ENCODE peak calls at places on chromosomes 1 and 21, in four cellular contexts. N, D, G and Z are unnamed samples.

GRCh38 chr1:182952677-182953444 is at the start of gene SHCBP1L:
- DNase-seq in D (no peak), N (no peak), G (no peak), Z (no peak)

GRCh38 chr1:224623310-224623714 is 7.2 kb downstream of the CNIH3 start:
- DNase-seq in G (no peak), D (peak; percentile 77), N (no peak), Z (no peak)

GRCh38 chr1:83999316-83999819 is 436 bp upstream of the TTLL7 start:
- DNase-seq in D (peak; percentile 65), N (peak; percentile 70), G (peak; percentile 51), Z (peak; percentile 76)

GRCh38 chr1:116425987-116426386 is 52.9 kb downstream of the ATP1A1 start:
- DNase-seq in G (no peak), N (no peak), D (no peak), Z (no peak)

GRCh38 chr21:45876381-45877159 is 105.0 kb upstream of the COL6A1 start:
- DNase-seq in N (peak; percentile 30), G (no peak), D (peak; percentile 4), Z (peak; percentile 90)

GRCh38 chr1:192700834-192701271 is 64.9 kb downstream of the RGS13 start:
- DNase-seq in D (peak; percentile 95), N (no peak), G (no peak), Z (no peak)

GRCh38 chr1:42777860-42778259 is 6.9 kb upstream of the TMEM269 start:
- DNase-seq in D (no peak), G (no peak), N (no peak), Z (peak; percentile 46)

GRCh38 chr1:36871146-36871971 is 163.0 kb downstream of the GRIK3 start:
- DNase-seq in N (no peak), D (no peak), G (no peak), Z (peak; percentile 46)

GRCh38 chr1:6241107-6241886 is 2.7 kb upstream of the HES3 start:
- DNase-seq in G (no peak), D (no peak), N (no peak), Z (no peak)

GRCh38 chr1:42186172-42186571 is 21.6 kb upstream of the GUCA2A start:
- DNase-seq in N (no peak), D (peak; percentile 77), G (no peak), Z (no peak)

GRCh38 chr21:16569679-16570078 is 839.9 kb downstream of the USP25 start:
- DNase-seq in G (no peak), N (no peak), D (peak; percentile 78), Z (no peak)

GRCh38 chr1:163120372-163120771 is 51.2 kb downstream of the RGS4 start:
- DNase-seq in G (no peak), N (no peak), D (no peak), Z (no peak)

GRCh38 chr1:216483672-216484401 is 60.6 kb upstream of the USH2A start:
- DNase-seq in D (no peak), G (no peak), N (no peak), Z (no peak)

GRCh38 chr21:38352536-38353219 is 95.9 kb downstream of the KCNJ15 start:
- DNase-seq in G (peak; percentile 52), D (peak; percentile 55), N (peak; percentile 26), Z (peak; percentile 29)

GRCh38 chr1:5448486-5448885 is 543.7 kb downstream of the NPHP4 start:
- DNase-seq in G (no peak), D (no peak), N (no peak), Z (no peak)

GRCh38 chr1:215824245-215824644 is 257.1 kb downstream of the KCTD3 start:
- DNase-seq in N (no peak), G (no peak), D (no peak), Z (peak; percentile 12)

GRCh38 chr21:17083084-17083483 is 429.8 kb upstream of the CXADR start:
- DNase-seq in G (no peak), N (no peak), D (no peak), Z (no peak)

GRCh38 chr1:160271025-160271424 is 8.7 kb upstream of the DCAF8 start:
- DNase-seq in G (no peak), D (no peak), N (no peak), Z (no peak)
- TF ChIP-seq CTCF in G (no peak), D (no peak), N (no peak), Z (no peak)

GRCh38 chr1:91940496-91940895 is 8.7 kb upstream of the BRDT start:
- DNase-seq in G (no peak), D (no peak), N (no peak), Z (no peak)
- H3K4me1 ChIP-seq in G (no peaks in the 10 kb centered on the region), D (no peaks in the 10 kb centered on the region), N (no peaks in the 10 kb centered on the region), Z (no peaks in the 10 kb centered on the region)

DNA sequence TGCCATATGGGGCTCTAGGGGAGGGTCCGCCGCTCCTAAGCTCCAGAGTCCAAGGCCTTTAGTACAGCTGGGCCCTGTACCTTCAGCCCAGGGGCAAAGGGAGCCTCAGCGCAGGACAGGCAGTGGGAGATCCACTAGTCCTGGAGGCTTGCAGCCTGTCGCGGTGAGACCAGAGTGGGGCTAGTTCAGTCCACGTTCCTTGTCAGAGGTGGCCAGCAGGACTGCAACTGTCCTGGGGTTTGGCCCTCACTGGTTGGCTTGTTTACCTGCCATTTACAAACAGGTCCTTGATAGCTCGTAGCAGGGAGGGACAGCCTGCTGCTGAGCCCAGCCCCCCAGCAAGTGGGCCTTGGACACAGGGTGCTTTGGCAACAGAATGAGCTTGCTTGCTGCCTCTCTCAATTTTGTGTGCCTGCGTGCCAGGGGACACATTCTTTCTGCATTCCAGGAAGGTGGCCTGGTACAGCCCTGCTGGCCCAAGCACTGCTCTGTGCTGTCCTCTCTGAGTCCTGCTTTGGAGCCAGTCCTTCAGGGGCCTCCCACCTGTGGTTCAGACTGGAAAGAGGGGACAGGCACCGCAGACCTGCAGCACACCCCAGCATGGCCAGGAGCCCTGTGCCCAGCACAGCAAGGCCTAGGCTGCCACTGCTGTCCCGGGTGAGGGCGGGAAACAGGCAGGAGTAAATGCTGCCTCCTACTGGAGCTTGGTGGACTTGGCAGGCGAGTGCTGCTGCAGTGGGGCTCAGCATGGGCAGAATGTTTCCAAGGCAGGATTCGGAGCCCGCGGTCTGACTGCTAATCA is 15.2 kb downstream of the H6PD start:
- DNase-seq in N (peak; percentile 49), G (peak; percentile 63), D (no peak), Z (no peak)
- H3K36me3 ChIP-seq in N (no peaks in the 10 kb centered on the region), G (no peaks in the 10 kb centered on the region), D (no peaks in the 10 kb centered on the region), Z (no peaks in the 10 kb centered on the region)

GRCh38 chr1:8460784-8461183 is 142.9 kb downstream of the SLC45A1 start:
- DNase-seq in D (no peak), G (no peak), N (no peak), Z (no peak)

GRCh38 chr1:8458607-8459006 is 140.7 kb downstream of the SLC45A1 start:
- DNase-seq in D (no peak), G (no peak), N (no peak), Z (no peak)

GRCh38 chr1:8457771-8458409 is 140.0 kb downstream of the SLC45A1 start:
- DNase-seq in N (no peak), G (no peak), D (no peak), Z (no peak)

GRCh38 chr1:8461341-8462110 is 143.6 kb downstream of the SLC45A1 start:
- DNase-seq in N (no peak), G (no peak), D (no peak), Z (no peak)

DNA sequence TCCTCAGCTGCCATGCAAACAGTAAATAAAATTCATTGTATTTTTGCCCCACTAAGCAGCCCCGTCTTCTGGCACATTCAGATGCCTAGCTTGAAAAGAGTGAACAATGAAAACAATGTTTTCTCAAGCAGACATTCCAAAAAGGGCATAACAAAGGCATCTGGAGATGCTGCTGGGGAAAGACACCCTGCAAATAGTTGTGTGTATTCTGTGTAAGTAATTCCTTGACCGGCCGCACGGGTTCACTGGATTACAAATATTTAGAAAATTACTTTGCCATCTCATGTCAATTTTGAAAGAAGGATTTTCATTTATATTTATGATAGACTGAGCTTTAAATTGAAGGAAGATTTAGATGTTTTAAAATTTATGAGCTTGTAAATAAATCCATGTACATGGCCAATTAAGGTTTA is 142.2 kb downstream of the SLC45A1 start:
- DNase-seq in N (no peak), D (no peak), G (no peak), Z (no peak)
- TF ChIP-seq CTCF in N (peak; percentile 27), D (peak; percentile 36), G (no peak), Z (no peak)

DNA sequence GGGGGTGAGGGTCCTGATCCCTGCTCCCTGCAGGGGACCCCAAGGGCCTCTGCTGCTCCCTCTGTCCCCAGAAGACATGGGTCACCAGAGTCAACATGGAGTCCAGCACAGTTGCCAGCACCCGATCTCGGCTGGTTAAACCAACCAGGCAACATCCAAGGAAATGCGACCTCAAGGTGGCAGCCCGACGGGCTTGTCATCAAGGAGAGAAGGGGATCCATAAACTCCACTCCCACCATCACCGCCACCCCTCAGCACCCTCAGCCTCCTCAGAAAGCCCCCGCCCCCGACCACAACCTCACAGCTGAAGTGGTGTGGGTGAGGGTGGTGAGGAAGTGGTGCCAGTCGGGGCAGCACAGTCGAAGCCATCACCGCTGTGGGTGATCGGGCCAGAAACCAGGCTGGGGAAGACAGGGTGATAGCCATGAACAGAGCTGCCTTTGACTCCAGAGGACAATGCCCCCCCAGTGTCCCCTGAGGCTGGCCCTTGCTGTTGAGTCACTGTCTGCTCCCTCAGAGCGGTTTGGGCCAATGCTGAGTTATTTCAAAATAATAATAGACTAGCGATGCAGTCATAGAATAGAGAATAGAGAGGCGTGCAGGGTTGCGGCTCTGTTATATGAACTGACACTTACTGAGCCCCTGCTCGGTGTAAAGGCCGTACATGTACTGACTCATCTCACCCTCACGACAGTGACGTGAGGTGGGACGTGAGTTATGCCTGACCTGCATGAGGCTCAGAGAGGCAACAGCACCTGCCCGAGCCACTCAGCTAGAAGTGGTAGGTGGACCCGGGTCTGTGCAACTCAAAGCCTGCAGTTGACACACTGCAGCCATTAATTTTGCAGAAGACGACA is 88.7 kb upstream of the IFFO2 start:
- DNase-seq in G (no peak), D (peak; percentile 84), N (no peak), Z (no peak)
- H3K4me1 ChIP-seq in G (peaks cover 4% of the 10 kb centered on the region), D (peaks cover 16% of the 10 kb centered on the region), N (no peaks in the 10 kb centered on the region), Z (no peaks in the 10 kb centered on the region)

GRCh38 chr1:46262508-46262907 is 14.9 kb downstream of the RAD54L start:
- DNase-seq in D (no peak), G (no peak), N (no peak), Z (no peak)

GRCh38 chr1:46263146-46263545 is 15.6 kb downstream of the RAD54L start:
- DNase-seq in N (no peak), G (no peak), D (no peak), Z (no peak)
- H3K36me3 ChIP-seq in N (no peaks in the 10 kb centered on the region), G (no peaks in the 10 kb centered on the region), D (peaks cover 21% of the 10 kb centered on the region), Z (peaks cover 19% of the 10 kb centered on the region)